ENCODE peak calls at places on chromosomes 4 and X, in seven cellular contexts. One of them, this sample, is unnamed. For H3K9me3, the result is how much of the 10 kb centered on the place peaks cover.

GRCh38 chr4:7960017-7960789 is 20.5 kb upstream of the AFAP1 start:
- DNase-seq in breast epithelium: no peak
- DNase-seq in transverse colon: no peak
- DNase-seq in HCT116: no peak
- DNase-seq in endothelial cell of umbilical vein: no peak
- DNase-seq in GM12878: no peak
- DNase-seq in esophagus muscularis mucosa: no peak
- DNase-seq in this sample: no peak

GRCh38 chrX:153644356-153645125 is 2.5 kb upstream of the DUSP9 start:
- DNase-seq in transverse colon: no peak
- DNase-seq in GM12878: no peak
- DNase-seq in breast epithelium: no peak
- DNase-seq in esophagus muscularis mucosa: no peak
- DNase-seq in HCT116: no peak
- DNase-seq in endothelial cell of umbilical vein: no peak
- DNase-seq in this sample: peak

GRCh38 chr4:54215379-54216072 is 13.6 kb upstream of the PDGFRA start:
- DNase-seq in endothelial cell of umbilical vein: no peak
- DNase-seq in esophagus muscularis mucosa: no peak
- DNase-seq in HCT116: no peak
- DNase-seq in GM12878: no peak
- DNase-seq in breast epithelium: no peak
- DNase-seq in transverse colon: no peak
- DNase-seq in this sample: no peak

GRCh38 chr4:182874158-182874855 is 42.9 kb downstream of the DCTD start:
- DNase-seq in transverse colon: no peak
- DNase-seq in breast epithelium: no peak
- DNase-seq in esophagus muscularis mucosa: no peak
- DNase-seq in GM12878: no peak
- DNase-seq in HCT116: no peak
- DNase-seq in endothelial cell of umbilical vein: no peak
- DNase-seq in this sample: no peak

GRCh38 chr4:170272959-170273358 is 183.2 kb upstream of the AADAT start:
- DNase-seq in esophagus muscularis mucosa: no peak
- DNase-seq in GM12878: no peak
- DNase-seq in breast epithelium: no peak
- DNase-seq in transverse colon: no peak
- DNase-seq in endothelial cell of umbilical vein: no peak
- DNase-seq in HCT116: no peak
- DNase-seq in this sample: no peak

GRCh38 chrX:122582280-122582679 is 601.8 kb upstream of the GRIA3 start:
- DNase-seq in endothelial cell of umbilical vein: no peak
- DNase-seq in esophagus muscularis mucosa: no peak
- DNase-seq in transverse colon: no peak
- DNase-seq in breast epithelium: no peak
- DNase-seq in GM12878: no peak
- DNase-seq in HCT116: no peak
- DNase-seq in this sample: no peak

GRCh38 chr4:8165374-8165896 is 6.8 kb upstream of the ABLIM2 start:
- DNase-seq in endothelial cell of umbilical vein: no peak
- DNase-seq in esophagus muscularis mucosa: no peak
- DNase-seq in transverse colon: no peak
- DNase-seq in breast epithelium: no peak
- DNase-seq in GM12878: no peak
- DNase-seq in HCT116: no peak
- DNase-seq in this sample: no peak

GRCh38 chrX:42398967-42399631 is 378.9 kb downstream of the PPP1R2C start:
- DNase-seq in HCT116: no peak
- DNase-seq in GM12878: no peak
- DNase-seq in esophagus muscularis mucosa: no peak
- DNase-seq in endothelial cell of umbilical vein: peak
- DNase-seq in breast epithelium: no peak
- DNase-seq in transverse colon: no peak
- DNase-seq in this sample: no peak

GRCh38 chr4:71130827-71131603 is 137.6 kb downstream of the DCK start:
- DNase-seq in esophagus muscularis mucosa: no peak
- DNase-seq in HCT116: no peak
- DNase-seq in transverse colon: no peak
- DNase-seq in GM12878: no peak
- DNase-seq in breast epithelium: no peak
- DNase-seq in endothelial cell of umbilical vein: no peak
- DNase-seq in this sample: no peak

GRCh38 chrX:119753001-119753400 is 5.4 kb upstream of the SOWAHD start:
- DNase-seq in HCT116: no peak
- DNase-seq in esophagus muscularis mucosa: no peak
- DNase-seq in breast epithelium: no peak
- DNase-seq in GM12878: no peak
- DNase-seq in endothelial cell of umbilical vein: no peak
- DNase-seq in transverse colon: no peak
- DNase-seq in this sample: no peak

GRCh38 chrX:20456971-20457370 is 190.3 kb upstream of the RPS6KA3 start:
- DNase-seq in transverse colon: no peak
- DNase-seq in breast epithelium: no peak
- DNase-seq in HCT116: no peak
- DNase-seq in GM12878: no peak
- DNase-seq in endothelial cell of umbilical vein: no peak
- DNase-seq in esophagus muscularis mucosa: no peak
- DNase-seq in this sample: no peak

GRCh38 chrX:50941638-50942037 is 31.1 kb downstream of the BMP15 start:
- DNase-seq in HCT116: no peak
- DNase-seq in esophagus muscularis mucosa: no peak
- DNase-seq in endothelial cell of umbilical vein: no peak
- DNase-seq in transverse colon: peak
- DNase-seq in GM12878: no peak
- DNase-seq in breast epithelium: no peak
- DNase-seq in this sample: peak

GRCh38 chr4:125316781-125317525 is 2.2 kb downstream of the FAT4 start:
- DNase-seq in HCT116: no peak
- DNase-seq in esophagus muscularis mucosa: no peak
- DNase-seq in GM12878: no peak
- DNase-seq in endothelial cell of umbilical vein: peak
- DNase-seq in transverse colon: peak
- DNase-seq in breast epithelium: no peak
- DNase-seq in this sample: peak

GRCh38 chrX:30483996-30484395 is 93.6 kb downstream of the TASL start:
- DNase-seq in transverse colon: no peak
- DNase-seq in breast epithelium: no peak
- DNase-seq in HCT116: no peak
- DNase-seq in GM12878: no peak
- DNase-seq in esophagus muscularis mucosa: no peak
- DNase-seq in endothelial cell of umbilical vein: no peak
- DNase-seq in this sample: no peak

GRCh38 chrX:1686642-1687041 is 71.8 kb downstream of the ASMT start:
- DNase-seq in breast epithelium: no peak
- DNase-seq in esophagus muscularis mucosa: peak
- DNase-seq in endothelial cell of umbilical vein: no peak
- DNase-seq in HCT116: no peak
- DNase-seq in GM12878: no peak
- DNase-seq in transverse colon: no peak
- DNase-seq in this sample: no peak

GRCh38 chrX:3567681-3568080 is 145.8 kb downstream of the PRKX start:
- DNase-seq in endothelial cell of umbilical vein: no peak
- DNase-seq in esophagus muscularis mucosa: no peak
- DNase-seq in GM12878: no peak
- DNase-seq in HCT116: no peak
- DNase-seq in transverse colon: no peak
- DNase-seq in breast epithelium: no peak
- DNase-seq in this sample: no peak

GRCh38 chr4:15493411-15493810 is 23.7 kb downstream of the CC2D2A start:
- DNase-seq in breast epithelium: no peak
- DNase-seq in GM12878: no peak
- DNase-seq in HCT116: no peak
- DNase-seq in endothelial cell of umbilical vein: no peak
- DNase-seq in transverse colon: no peak
- DNase-seq in esophagus muscularis mucosa: peak
- DNase-seq in this sample: no peak

GRCh38 chr4:173417833-173418232 is 18.9 kb upstream of the SCRG1 start:
- DNase-seq in transverse colon: no peak
- DNase-seq in endothelial cell of umbilical vein: peak
- DNase-seq in HCT116: no peak
- DNase-seq in esophagus muscularis mucosa: no peak
- DNase-seq in GM12878: no peak
- DNase-seq in breast epithelium: no peak
- DNase-seq in this sample: no peak

GRCh38 chr4:182465114-182465513 is 221.9 kb downstream of the TENM3 start:
- DNase-seq in GM12878: no peak
- DNase-seq in HCT116: no peak
- DNase-seq in esophagus muscularis mucosa: no peak
- DNase-seq in endothelial cell of umbilical vein: no peak
- DNase-seq in transverse colon: no peak
- DNase-seq in breast epithelium: no peak
- DNase-seq in this sample: no peak

GRCh38 chrX:10173331-10173900 is 16.6 kb downstream of the CLCN4 start:
- DNase-seq in breast epithelium: peak
- DNase-seq in endothelial cell of umbilical vein: peak
- DNase-seq in HCT116: no peak
- DNase-seq in esophagus muscularis mucosa: no peak
- DNase-seq in GM12878: no peak
- DNase-seq in transverse colon: no peak
- DNase-seq in this sample: no peak

GRCh38 chr4:53307819-53308773 is 57.8 kb downstream of the SCFD2 start:
- DNase-seq in HCT116: no peak
- DNase-seq in breast epithelium: no peak
- DNase-seq in esophagus muscularis mucosa: no peak
- DNase-seq in GM12878: no peak
- DNase-seq in endothelial cell of umbilical vein: peak
- DNase-seq in transverse colon: no peak
- DNase-seq in this sample: no peak

GRCh38 chr4:151874328-151874727 is 113.5 kb upstream of the GATB start:
- DNase-seq in transverse colon: no peak
- DNase-seq in GM12878: no peak
- DNase-seq in HCT116: no peak
- DNase-seq in esophagus muscularis mucosa: no peak
- DNase-seq in breast epithelium: no peak
- DNase-seq in endothelial cell of umbilical vein: no peak
- DNase-seq in this sample: no peak

GRCh38 chr4:169660929-169661328 is 40.6 kb downstream of the CLCN3 start:
- DNase-seq in GM12878: no peak
- DNase-seq in HCT116: no peak
- DNase-seq in esophagus muscularis mucosa: no peak
- DNase-seq in transverse colon: no peak
- DNase-seq in endothelial cell of umbilical vein: no peak
- DNase-seq in breast epithelium: no peak
- DNase-seq in this sample: no peak

GRCh38 chrX:120090208-120090607 is 12.7 kb upstream of the RHOXF2B start:
- DNase-seq in breast epithelium: no peak
- DNase-seq in GM12878: no peak
- DNase-seq in HCT116: no peak
- DNase-seq in transverse colon: no peak
- DNase-seq in esophagus muscularis mucosa: no peak
- DNase-seq in endothelial cell of umbilical vein: no peak
- DNase-seq in this sample: no peak

DNA sequence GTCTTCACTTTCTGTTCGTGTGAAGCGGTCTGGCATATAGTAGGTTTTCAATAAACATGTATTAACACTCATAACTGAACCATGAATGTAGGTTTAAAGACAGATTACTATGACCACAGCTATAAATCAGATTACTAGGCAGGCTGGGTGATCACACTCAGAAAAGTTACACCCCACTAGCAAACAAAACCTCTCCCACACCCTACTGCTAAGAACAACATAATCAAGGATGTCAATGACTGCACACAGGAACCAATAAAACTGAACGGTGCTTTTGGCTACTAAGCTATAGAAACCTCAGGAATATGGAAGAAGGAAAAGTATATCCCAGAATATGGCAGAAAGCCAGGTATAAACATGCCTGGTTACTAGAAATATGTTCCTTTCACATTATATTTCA is 676.9 kb downstream of the SMARCA1 start:
- DNase-seq in transverse colon: no peak
- DNase-seq in esophagus muscularis mucosa: no peak
- DNase-seq in breast epithelium: no peak
- DNase-seq in GM12878: no peak
- DNase-seq in HCT116: no peak
- DNase-seq in endothelial cell of umbilical vein: no peak
- DNase-seq in this sample: no peak
- H3K27ac ChIP-seq in transverse colon: no peak
- H3K27ac ChIP-seq in esophagus muscularis mucosa: no peak
- H3K27ac ChIP-seq in breast epithelium: no peak
- H3K27ac ChIP-seq in GM12878: no peak
- H3K27ac ChIP-seq in HCT116: no peak
- H3K27ac ChIP-seq in endothelial cell of umbilical vein: no peak
- H3K27ac ChIP-seq in this sample: no peak

DNA sequence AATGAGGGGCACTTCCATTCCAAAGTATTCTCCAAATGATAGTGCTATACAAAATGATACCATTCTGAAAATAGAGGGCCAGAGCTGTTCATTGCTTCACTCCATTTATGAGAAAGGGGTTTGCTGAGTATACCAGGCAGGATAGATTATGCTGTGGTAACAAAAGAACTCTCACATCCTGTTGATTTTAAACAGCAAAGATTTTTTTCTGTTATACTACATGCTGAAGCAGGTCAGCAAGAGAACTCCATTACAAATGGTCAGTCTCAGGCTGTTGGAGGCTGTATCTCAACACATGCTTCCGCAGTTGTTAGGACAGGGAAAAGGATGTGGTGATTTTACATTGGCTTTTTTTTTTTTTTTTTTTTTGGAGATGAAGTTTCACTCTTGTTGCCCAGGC is 13.7 kb upstream of the KLHL5 start:
- DNase-seq in HCT116: no peak
- DNase-seq in transverse colon: no peak
- DNase-seq in esophagus muscularis mucosa: no peak
- DNase-seq in breast epithelium: no peak
- DNase-seq in endothelial cell of umbilical vein: peak
- DNase-seq in GM12878: no peak
- DNase-seq in this sample: no peak
- TF ChIP-seq POLR2AphosphoS5 in HCT116: no peak
- TF ChIP-seq POLR2AphosphoS5 in transverse colon: no peak
- TF ChIP-seq POLR2AphosphoS5 in esophagus muscularis mucosa: no peak
- TF ChIP-seq POLR2AphosphoS5 in breast epithelium: no peak
- TF ChIP-seq POLR2AphosphoS5 in endothelial cell of umbilical vein: no peak
- TF ChIP-seq POLR2AphosphoS5 in GM12878: no peak
- TF ChIP-seq POLR2AphosphoS5 in this sample: no peak

DNA sequence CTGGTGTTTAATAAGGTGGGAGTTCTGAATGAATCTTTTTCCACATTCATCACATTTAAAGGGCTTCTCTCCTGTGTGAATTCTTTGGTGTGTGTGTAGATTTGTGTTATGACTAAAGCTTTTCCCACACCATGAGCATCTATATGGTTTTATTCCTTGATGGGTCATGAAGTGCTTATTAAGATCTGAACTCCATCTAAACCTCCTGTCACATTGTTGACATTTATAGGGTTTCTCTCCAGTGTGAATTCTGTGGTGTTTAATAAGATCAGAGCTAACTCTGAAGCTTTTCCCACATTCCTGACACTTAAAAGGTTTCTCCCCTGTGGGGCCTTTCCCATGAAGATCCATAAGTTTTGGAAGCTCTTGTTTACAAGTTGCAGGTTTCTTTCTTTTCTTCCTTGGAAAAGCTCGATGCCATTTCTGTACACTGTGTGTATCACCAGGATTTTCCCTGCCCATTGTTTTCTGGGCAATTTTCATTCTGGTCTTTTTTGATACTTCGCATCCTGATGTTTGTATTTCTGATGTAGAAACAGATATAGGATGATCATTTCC is 21.9 kb upstream of the ETDC start:
- DNase-seq in endothelial cell of umbilical vein: no peak
- DNase-seq in GM12878: no peak
- DNase-seq in HCT116: no peak
- DNase-seq in breast epithelium: no peak
- DNase-seq in esophagus muscularis mucosa: no peak
- DNase-seq in transverse colon: no peak
- DNase-seq in this sample: no peak
- H3K9me3 ChIP-seq in endothelial cell of umbilical vein: under half
- H3K9me3 ChIP-seq in GM12878: under half
- H3K9me3 ChIP-seq in HCT116: under half
- H3K9me3 ChIP-seq in breast epithelium: half or more
- H3K9me3 ChIP-seq in esophagus muscularis mucosa: half or more
- H3K9me3 ChIP-seq in transverse colon: under half
- H3K9me3 ChIP-seq in this sample: under half

GRCh38 chr4:55359397-55359916 is 13.4 kb downstream of the SRD5A3 start:
- DNase-seq in transverse colon: no peak
- DNase-seq in GM12878: no peak
- DNase-seq in HCT116: no peak
- DNase-seq in breast epithelium: no peak
- DNase-seq in esophagus muscularis mucosa: no peak
- DNase-seq in endothelial cell of umbilical vein: no peak
- DNase-seq in this sample: no peak
- H3K27ac ChIP-seq in transverse colon: peak
- H3K27ac ChIP-seq in GM12878: no peak
- H3K27ac ChIP-seq in HCT116: peak
- H3K27ac ChIP-seq in breast epithelium: peak
- H3K27ac ChIP-seq in esophagus muscularis mucosa: peak
- H3K27ac ChIP-seq in endothelial cell of umbilical vein: peak
- H3K27ac ChIP-seq in this sample: peak

This sample was measured in spleen.